ENCODE peak calls at places on chromosomes 12 and 14, in six cellular contexts. J is left ventricle myocardium inferior, E is OCI-LY7, K is pancreas, X is neural progenitor cell, S is lower leg skin. Y is an unnamed sample.

GRCh38 chr12:28079539-28079938 is 107.0 kb upstream of the PTHLH start:
- DNase-seq in J (no peak), S (no peak), K (no peak), X (no peak), E (no peak), Y (no peak)

GRCh38 chr14:95431199-95432145 is 85.0 kb downstream of the SYNE3 start:
- DNase-seq in K (no peak), S (no peak), E (peak), X (peak), J (no peak), Y (no peak)

GRCh38 chr14:30064454-30064853 is 136.8 kb upstream of the PRKD1 start:
- DNase-seq in X (no peak), K (no peak), E (no peak), S (no peak), J (no peak), Y (no peak)

GRCh38 chr12:11927311-11927935 is 143.3 kb upstream of the BCL2L14 start:
- DNase-seq in J (no peak), X (peak), K (no peak), E (no peak), S (no peak), Y (no peak)

GRCh38 chr12:18897816-18898215 is 159.9 kb downstream of the CAPZA3 start:
- DNase-seq in S (no peak), K (no peak), X (no peak), E (no peak), J (no peak), Y (no peak)

GRCh38 chr14:33916663-33917565 is 34.0 kb downstream of the EGLN3 start:
- DNase-seq in S (no peak), E (no peak), X (no peak), J (no peak), K (no peak), Y (no peak)

GRCh38 chr14:47705683-47706082 is 30.3 kb upstream of the MDGA2 start:
- DNase-seq in J (no peak), S (no peak), E (no peak), X (no peak), K (no peak), Y (no peak)

GRCh38 chr12:49094104-49094948 is at the start of gene DHH:
- DNase-seq in E (no peak), J (peak), K (no peak), X (peak), S (no peak), Y (no peak)

GRCh38 chr14:74501135-74501614 is 7.6 kb downstream of the ISCA2 start:
- DNase-seq in K (peak), X (peak), E (peak), J (peak), S (peak), Y (peak)

GRCh38 chr12:82527165-82527780 is 159.4 kb upstream of the TMTC2 start:
- DNase-seq in E (peak), K (peak), X (peak), S (peak), J (no peak), Y (no peak)

GRCh38 chr14:105021656-105022275 is 883 bp upstream of the CDCA4 start:
- DNase-seq in J (no peak), K (peak), S (no peak), E (peak), X (peak), Y (no peak)

GRCh38 chr12:132568301-132568700 is 42.1 kb downstream of the LRCOL1 start:
- DNase-seq in S (no peak), E (no peak), X (no peak), K (no peak), J (no peak), Y (no peak)

GRCh38 chr14:60090864-60091519 is 731 bp upstream of the PCNX4 start:
- DNase-seq in X (peak), J (peak), E (peak), S (no peak), K (peak), Y (no peak)

GRCh38 chr12:43551271-43551970 is 582 bp downstream of the ADAMTS20 start:
- DNase-seq in K (no peak), E (no peak), X (peak), S (no peak), J (no peak), Y (no peak)

GRCh38 chr12:129075451-129076208 is 222.4 kb downstream of the GLT1D1 start:
- DNase-seq in E (no peak), K (no peak), X (no peak), J (no peak), S (no peak), Y (no peak)

GRCh38 chr12:121812320-121812871 is 8.6 kb downstream of the SETD1B start:
- DNase-seq in X (peak), K (peak), J (peak), E (peak), S (no peak), Y (no peak)

GRCh38 chr12:100656806-100657205 is 83.3 kb downstream of the GAS2L3 start:
- DNase-seq in X (peak), K (no peak), J (no peak), S (no peak), E (no peak), Y (no peak)

GRCh38 chr12:64219135-64219534 is 3.0 kb downstream of the KICS2 start:
- DNase-seq in E (no peak), S (no peak), K (no peak), X (no peak), J (no peak), Y (no peak)

GRCh38 chr12:47802312-47802711 is 17.4 kb downstream of the HDAC7 start:
- DNase-seq in E (peak), X (peak), J (no peak), K (no peak), S (no peak), Y (no peak)

GRCh38 chr12:48980953-48981756 is 3.0 kb downstream of the WNT1 start:
- DNase-seq in E (no peak), K (no peak), S (no peak), J (no peak), X (peak), Y (no peak)

GRCh38 chr12:29673346-29673745 is 110.4 kb downstream of the TMTC1 start:
- DNase-seq in E (no peak), X (no peak), S (no peak), K (no peak), J (no peak), Y (no peak)

GRCh38 chr14:62428429-62429203 is 616.6 kb downstream of the KCNH5 start:
- DNase-seq in S (no peak), E (no peak), K (no peak), J (no peak), X (no peak), Y (no peak)

GRCh38 chr12:104522985-104523719 is 66.4 kb downstream of the CHST11 start:
- DNase-seq in J (no peak), X (no peak), E (peak), S (no peak), K (no peak), Y (no peak)

GRCh38 chr14:31582286-31582691 is 21.1 kb downstream of the NUBPL start:
- DNase-seq in X (peak), E (no peak), K (no peak), J (no peak), S (no peak), Y (no peak)
- H3K4me3 ChIP-seq in X (peak), E (no peak), K (no peak), J (no peak), S (no peak), Y (no peak)

DNA sequence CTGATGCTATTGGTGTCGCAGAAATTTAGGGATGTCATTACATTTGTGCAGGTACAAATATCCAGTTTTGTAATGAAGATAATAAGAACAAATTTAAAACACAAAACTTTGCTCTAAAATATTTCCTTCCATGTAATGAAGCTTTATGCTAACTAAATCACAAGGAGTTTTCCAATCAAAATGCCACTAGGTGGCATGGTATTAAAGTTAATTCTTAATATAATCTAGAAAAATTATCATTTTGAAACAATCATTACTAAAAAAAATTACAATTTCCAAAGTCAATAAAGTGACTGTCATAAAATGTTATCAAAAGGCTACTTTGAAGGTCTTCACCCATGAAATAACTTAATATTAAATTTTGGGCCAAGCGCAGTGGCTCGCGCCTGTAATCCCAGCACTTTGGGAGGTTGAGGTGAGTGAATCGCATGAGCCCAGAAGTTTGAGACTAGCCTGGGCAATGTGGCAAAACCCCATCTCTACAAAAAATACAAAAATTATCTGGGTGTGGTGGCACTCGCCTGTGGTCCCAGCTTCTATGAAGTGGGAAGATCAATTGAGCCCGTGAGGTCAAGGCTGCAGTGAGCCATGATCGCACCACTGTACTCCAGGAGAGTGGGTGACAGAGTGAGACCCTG is 77.4 kb downstream of the KIF21A start:
- DNase-seq in S (no peak), K (no peak), E (peak), J (no peak), X (no peak), Y (no peak)
- TF ChIP-seq CTCF in S (no peak), K (no peak), E (peak), J (peak), X (peak), Y (no peak)

GRCh38 chr14:100158566-100159106 is 809 bp downstream of the DEGS2 start:
- DNase-seq in X (peak), K (no peak), J (no peak), S (no peak), E (peak), Y (no peak)
- H3K4me3 ChIP-seq in X (peak), K (peak), J (peak), S (no peak), E (peak), Y (peak)

GRCh38 chr14:76181546-76181945 is 29.8 kb downstream of the GPATCH2L start:
- DNase-seq in J (no peak), X (no peak), E (peak), K (no peak), S (no peak), Y (no peak)
- TF ChIP-seq CTCF in J (peak), X (peak), E (peak), K (no peak), S (no peak), Y (no peak)

GRCh38 chr12:124565071-124565491 is 2.3 kb downstream of the NCOR2 start:
- DNase-seq in E (no peak), K (no peak), X (peak), J (no peak), S (no peak), Y (no peak)
- H3K4me3 ChIP-seq in E (peak), K (no peak), X (peak), J (peak), S (no peak), Y (no peak)

GRCh38 chr12:2551097-2551496 is 243.7 kb upstream of the FKBP4 start:
- DNase-seq in J (no peak), E (no peak), K (no peak), S (no peak), X (no peak), Y (no peak)

GRCh38 chr12:2555487-2556082 is 239.2 kb upstream of the FKBP4 start:
- DNase-seq in S (no peak), X (peak), K (no peak), J (no peak), E (no peak), Y (no peak)

GRCh38 chr12:2552000-2552399 is 242.8 kb upstream of the FKBP4 start:
- DNase-seq in J (no peak), X (no peak), S (no peak), E (no peak), K (no peak), Y (no peak)

GRCh38 chr12:2551514-2551913 is 243.3 kb upstream of the FKBP4 start:
- DNase-seq in J (no peak), S (no peak), E (no peak), K (no peak), X (no peak), Y (no peak)

DNA sequence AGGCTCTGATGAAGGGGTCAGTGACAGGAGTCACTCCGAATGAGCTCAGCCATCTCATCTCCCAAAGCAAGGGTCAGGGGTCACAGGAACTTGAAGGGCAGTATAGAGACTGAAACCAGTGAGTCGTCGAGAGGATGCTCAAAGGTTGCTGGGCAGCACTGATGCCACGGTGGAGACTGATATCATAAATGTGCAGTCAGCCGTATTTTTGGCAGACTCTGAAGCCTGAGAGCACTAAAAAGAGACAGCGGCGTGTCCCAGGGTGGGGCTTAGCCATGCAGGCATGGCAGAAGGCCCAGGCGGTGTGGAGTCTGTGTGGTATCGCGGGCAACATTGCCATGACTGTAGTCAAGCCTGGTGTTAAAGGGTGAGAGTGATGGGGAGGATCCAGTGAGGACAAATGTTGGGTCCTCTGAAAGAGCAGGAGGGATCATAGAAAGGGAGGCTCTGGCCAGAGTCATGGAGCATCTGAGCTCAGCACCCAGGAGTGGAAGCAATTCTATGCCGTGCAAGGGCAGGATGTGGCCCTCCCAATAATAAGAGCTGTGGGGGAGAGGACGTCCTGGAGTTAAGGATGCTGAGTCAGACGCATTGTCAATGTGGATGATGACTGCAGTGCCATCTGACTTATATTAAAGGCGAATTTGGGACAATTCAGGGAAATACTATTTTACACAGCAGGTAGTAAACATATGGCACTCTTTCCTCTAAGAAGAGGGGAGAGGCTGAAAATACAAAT is 241.2 kb upstream of the FKBP4 start:
- DNase-seq in E (no peak), J (no peak), K (no peak), X (no peak), S (no peak), Y (no peak)
- TF ChIP-seq CTCF in E (no peak), J (no peak), K (no peak), X (no peak), S (no peak), Y (no peak)

DNA sequence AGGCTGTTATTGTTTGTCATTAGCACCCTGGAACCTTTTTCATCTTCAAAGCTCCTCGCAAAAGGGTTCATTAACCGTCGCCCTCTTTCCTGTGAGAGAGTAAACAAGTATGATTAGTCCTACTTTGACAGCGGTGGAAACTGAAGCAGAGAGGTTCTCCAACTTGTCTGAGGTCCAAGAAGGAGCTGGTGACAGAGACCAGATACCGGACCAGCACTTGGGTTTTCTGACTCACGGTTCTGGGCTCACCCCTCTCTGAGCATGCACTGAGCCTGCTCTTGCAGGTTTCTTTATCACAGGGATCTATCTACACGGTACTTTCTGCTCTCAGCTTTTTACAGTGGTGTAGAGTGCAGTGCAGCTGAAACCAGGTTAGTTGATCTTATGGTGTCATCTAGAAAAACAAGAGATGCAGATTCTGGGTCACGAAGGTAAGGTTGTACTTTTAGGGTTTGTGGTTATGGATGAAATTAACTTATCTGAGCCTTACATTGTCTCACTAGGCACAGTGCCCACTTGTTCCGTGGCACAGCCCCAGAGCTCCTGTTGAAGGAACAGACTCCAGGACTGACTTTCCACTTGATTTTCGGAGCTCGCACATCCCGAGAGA is 62.1 kb downstream of the PPP2R5C start:
- DNase-seq in J (no peak), K (no peak), E (peak), X (no peak), S (peak), Y (no peak)
- H3K4me3 ChIP-seq in J (peak), K (no peak), E (peak), X (no peak), S (no peak), Y (peak)

DNA sequence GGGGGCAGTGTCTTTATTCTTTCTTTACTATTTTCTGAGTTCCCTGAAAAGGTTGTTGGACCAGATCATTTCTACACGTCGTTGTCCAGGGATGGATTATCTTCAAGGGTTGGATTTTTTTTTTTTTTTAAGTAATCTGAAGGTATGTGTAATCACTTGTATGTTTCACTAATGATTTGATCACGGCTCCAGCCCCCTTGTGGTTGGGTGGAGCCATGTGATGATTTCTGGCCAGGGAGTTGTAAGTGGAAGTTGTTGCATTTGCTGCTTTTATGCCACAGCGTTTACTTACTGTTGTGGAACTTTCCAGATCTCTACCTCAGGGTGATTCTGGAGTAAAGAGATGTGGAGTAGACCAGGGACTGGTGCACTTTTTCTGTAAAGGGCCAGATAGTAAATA is 390.3 kb downstream of the AACS start:
- DNase-seq in K (no peak), E (peak), S (no peak), X (peak), J (no peak), Y (no peak)
- TF ChIP-seq CTCF in K (no peak), E (peak), S (no peak), X (peak), J (no peak), Y (no peak)

DNA sequence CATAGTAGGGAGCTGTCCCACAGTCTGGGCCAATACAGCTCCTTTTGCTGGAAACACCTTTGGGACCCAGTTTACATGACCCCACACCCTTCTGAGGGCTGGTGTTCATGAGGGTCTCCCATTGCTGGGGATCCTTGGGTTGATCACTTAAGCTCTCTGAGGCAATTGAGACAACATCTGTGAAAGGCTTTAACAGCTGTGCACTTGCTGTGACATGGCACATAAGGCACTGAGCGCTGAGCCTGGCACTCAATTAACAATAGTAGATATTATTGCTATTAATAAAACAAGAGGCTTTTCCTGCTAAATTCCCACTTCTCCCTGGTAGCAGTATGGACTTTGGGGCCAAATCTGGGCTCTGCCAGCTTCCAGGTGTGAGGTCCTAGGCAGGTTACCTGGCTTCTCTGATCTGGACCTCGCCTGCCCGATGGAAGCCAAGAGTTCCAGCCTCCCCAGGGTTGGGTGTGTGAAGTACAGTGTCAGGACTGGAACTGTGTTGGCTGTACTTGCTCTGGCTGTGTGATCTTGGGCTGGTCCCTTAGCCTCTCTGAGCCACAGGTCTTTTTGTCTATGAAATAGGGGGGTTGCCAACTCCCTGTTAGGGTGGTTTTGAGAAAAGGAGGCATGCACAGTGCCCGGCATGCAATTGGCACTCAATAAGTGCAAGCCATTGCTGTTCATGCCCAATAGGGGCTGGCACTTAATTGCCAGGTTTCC is 3.1 kb downstream of the SH2B3 start:
- DNase-seq in S (no peak), K (no peak), X (no peak), J (no peak), E (peak), Y (no peak)
- H3K4me3 ChIP-seq in S (no peak), K (no peak), X (no peak), J (peak), E (peak), Y (peak)